ENCODE peak calls at places on chromosomes 3 and 15, in five cellular contexts. D, O, P, R and Q are unnamed samples.

GRCh38 chr15:99568548-99569352 is 3.0 kb downstream of the MEF2A start:
- DNase-seq in D (no peak), O (no peak), P (no peak), R (no peak), Q (no peak)

GRCh38 chr3:98645039-98645438 is 51.6 kb upstream of the CPOX start:
- DNase-seq in D (no peak), O (peak), P (no peak), R (no peak), Q (no peak)

GRCh38 chr3:64022451-64023186 is 675 bp downstream of the PSMD6 start:
- DNase-seq in D (no peak), O (peak), P (peak), R (no peak), Q (peak)

GRCh38 chr15:60047701-60048100 is 43.6 kb downstream of the FOXB1 start:
- DNase-seq in D (peak), O (peak), P (no peak), R (no peak), Q (no peak)

GRCh38 chr15:100558771-100559254 is 30.1 kb upstream of the CERS3 start:
- DNase-seq in D (no peak), O (no peak), P (no peak), R (no peak), Q (no peak)

GRCh38 chr3:141777957-141778813 is 15.0 kb downstream of the GRK7 start:
- DNase-seq in D (no peak), O (no peak), P (no peak), R (no peak), Q (no peak)

GRCh38 chr15:89368566-89369223 is 34.1 kb upstream of the POLG start:
- DNase-seq in D (no peak), O (no peak), P (no peak), R (no peak), Q (no peak)

GRCh38 chr3:152183473-152183872 is 85.3 kb upstream of the MBNL1 start:
- DNase-seq in D (no peak), O (no peak), P (peak), R (no peak), Q (peak)

GRCh38 chr3:183438749-183439148 is 10.3 kb upstream of the MCF2L2 start:
- DNase-seq in D (no peak), O (no peak), P (peak), R (no peak), Q (no peak)

GRCh38 chr3:191962324-191962723 is 501.4 kb downstream of the PYDC2 start:
- DNase-seq in D (no peak), O (no peak), P (no peak), R (no peak), Q (no peak)

GRCh38 chr15:88699861-88700260 is 61.0 kb downstream of the ISG20 start:
- DNase-seq in D (no peak), O (no peak), P (no peak), R (no peak), Q (no peak)

GRCh38 chr15:59148160-59148810 is 43.3 kb downstream of the CCNB2 start:
- DNase-seq in D (no peak), O (no peak), P (no peak), R (no peak), Q (no peak)

GRCh38 chr3:150237490-150237889 is 170.6 kb upstream of the TSC22D2 start:
- DNase-seq in D (peak), O (peak), P (no peak), R (peak), Q (no peak)

GRCh38 chr3:170467007-170467406 is 48.3 kb downstream of the CLDN11 start:
- DNase-seq in D (no peak), O (no peak), P (no peak), R (no peak), Q (no peak)

GRCh38 chr3:136949708-136950107 is 8.1 kb upstream of the IL20RB start:
- DNase-seq in D (peak), O (no peak), P (no peak), R (no peak), Q (no peak)
- TF ChIP-seq CTCF in D (no peak), O (no peak), P (no peak), R (peak), Q (no peak)

GRCh38 chr3:100606894-100607512 is 2.4 kb upstream of the ADGRG7 start:
- DNase-seq in D (no peak), O (no peak), P (no peak), R (no peak), Q (no peak)

GRCh38 chr3:100605358-100605757 is 4.0 kb upstream of the ADGRG7 start:
- DNase-seq in D (no peak), O (no peak), P (no peak), R (no peak), Q (no peak)

GRCh38 chr3:100600181-100601042 is 9.0 kb upstream of the ADGRG7 start:
- DNase-seq in D (no peak), O (peak), P (peak), R (peak), Q (no peak)

GRCh38 chr3:100602506-100603444 is 6.6 kb upstream of the ADGRG7 start:
- DNase-seq in D (peak), O (peak), P (no peak), R (no peak), Q (no peak)

GRCh38 chr3:100603449-100603848 is 6.0 kb upstream of the ADGRG7 start:
- DNase-seq in D (peak), O (peak), P (peak), R (no peak), Q (no peak)
- TF ChIP-seq CTCF in D (peak), O (peak), P (peak), R (peak), Q (no peak)

GRCh38 chr3:15805756-15806266 is 8.0 kb upstream of the ANKRD28 start:
- DNase-seq in D (no peak), O (peak), P (no peak), R (no peak), Q (no peak)
- TF ChIP-seq CTCF in D (no peak), O (no peak), P (no peak), R (no peak), Q (no peak)

GRCh38 chr3:136753112-136753939 is 1.1 kb upstream of the STAG1 start:
- DNase-seq in D (no peak), O (no peak), P (no peak), R (no peak), Q (no peak)
- TF ChIP-seq CTCF in D (no peak), O (no peak), P (no peak), R (no peak), Q (no peak)

GRCh38 chr3:30751610-30752299 is 142.7 kb downstream of the GADL1 start:
- DNase-seq in D (peak), O (peak), P (peak), R (no peak), Q (peak)
- TF ChIP-seq CTCF in D (peak), O (peak), P (peak), R (peak), Q (peak)

GRCh38 chr3:52380023-52380422 is 63.9 kb downstream of the DNAH1 start:
- DNase-seq in D (no peak), O (no peak), P (no peak), R (no peak), Q (no peak)

GRCh38 chr3:52379610-52380009 is 63.5 kb downstream of the DNAH1 start:
- DNase-seq in D (no peak), O (no peak), P (no peak), R (no peak), Q (no peak)

GRCh38 chr3:52373676-52374075 is 57.6 kb downstream of the DNAH1 start:
- DNase-seq in D (peak), O (no peak), P (no peak), R (no peak), Q (no peak)

GRCh38 chr3:52372822-52373504 is 56.8 kb downstream of the DNAH1 start:
- DNase-seq in D (no peak), O (no peak), P (no peak), R (no peak), Q (peak)

GRCh38 chr3:52374173-52374572 is 58.1 kb downstream of the DNAH1 start:
- DNase-seq in D (no peak), O (no peak), P (no peak), R (no peak), Q (no peak)
- TF ChIP-seq CTCF in D (no peak), O (no peak), P (no peak), R (peak), Q (no peak)

GRCh38 chr3:13419356-13420050 is 619 bp downstream of the NUP210 start:
- DNase-seq in D (no peak), O (no peak), P (peak), R (no peak), Q (peak)
- TF ChIP-seq CTCF in D (no peak), O (no peak), P (peak), R (no peak), Q (no peak)

GRCh38 chr15:61644550-61644949 is 415.4 kb upstream of the RORA start:
- DNase-seq in D (no peak), O (no peak), P (no peak), R (no peak), Q (no peak)
- TF ChIP-seq CTCF in D (no peak), O (no peak), P (no peak), R (peak), Q (no peak)

GRCh38 chr3:186570941-186571643 is 572 bp downstream of the DNAJB11 start:
- DNase-seq in D (no peak), O (no peak), P (no peak), R (no peak), Q (peak)

GRCh38 chr3:186566772-186567071 is 417 bp downstream of the TBCCD1 start:
- DNase-seq in D (no peak), O (no peak), P (no peak), R (no peak), Q (no peak)

GRCh38 chr3:186570096-186570940 is at the start of gene DNAJB11:
- DNase-seq in D (peak), O (peak), P (peak), R (peak), Q (peak)

GRCh38 chr3:186569779-186570095 is 783 bp upstream of the DNAJB11 start:
- DNase-seq in D (no peak), O (no peak), P (no peak), R (no peak), Q (no peak)

DNA sequence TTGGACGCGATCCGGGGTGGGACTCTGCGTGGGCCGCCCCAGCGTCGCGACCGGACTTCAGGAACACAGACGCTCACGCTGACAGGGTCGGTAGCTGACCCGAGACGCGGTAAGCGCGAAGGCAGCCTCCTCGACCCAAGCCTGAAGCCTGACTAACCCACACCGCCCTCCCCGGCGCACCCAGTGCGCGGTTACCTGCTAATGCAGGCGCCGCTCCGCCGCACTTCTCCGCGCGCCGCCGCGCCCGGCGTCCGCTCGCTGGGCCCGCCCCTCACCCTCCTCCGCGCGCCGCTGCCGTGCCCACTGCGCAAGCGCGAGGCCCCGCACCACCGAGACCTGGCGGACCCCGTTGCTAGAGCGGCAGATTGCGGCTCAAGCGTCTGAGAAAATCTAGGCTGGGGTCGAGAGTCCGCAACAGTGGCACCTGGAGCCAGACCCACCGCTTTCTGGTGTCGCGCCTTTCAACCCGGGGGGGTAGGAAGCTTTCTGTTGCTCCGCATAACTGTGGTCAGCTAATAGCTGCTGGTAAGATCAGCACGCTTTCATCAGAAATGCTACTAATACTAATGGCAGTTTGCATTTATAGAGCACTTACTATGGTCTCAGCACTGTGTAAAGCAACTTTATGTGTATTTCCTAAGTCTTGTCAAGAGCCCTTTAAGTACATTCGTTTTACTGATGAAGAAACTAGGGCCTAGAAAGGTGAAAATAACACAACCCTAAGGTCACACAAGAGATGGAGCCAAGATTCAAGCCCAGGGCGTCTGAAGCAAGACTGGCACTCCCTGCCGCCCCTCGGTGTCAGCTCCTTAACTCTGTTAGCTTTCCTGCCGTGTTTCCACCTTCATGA is at the start of gene TBCCD1:
- DNase-seq in D (peak), O (peak), P (peak), R (peak), Q (peak)
- TF ChIP-seq CTCF in D (no peak), O (no peak), P (no peak), R (no peak), Q (no peak)

DNA sequence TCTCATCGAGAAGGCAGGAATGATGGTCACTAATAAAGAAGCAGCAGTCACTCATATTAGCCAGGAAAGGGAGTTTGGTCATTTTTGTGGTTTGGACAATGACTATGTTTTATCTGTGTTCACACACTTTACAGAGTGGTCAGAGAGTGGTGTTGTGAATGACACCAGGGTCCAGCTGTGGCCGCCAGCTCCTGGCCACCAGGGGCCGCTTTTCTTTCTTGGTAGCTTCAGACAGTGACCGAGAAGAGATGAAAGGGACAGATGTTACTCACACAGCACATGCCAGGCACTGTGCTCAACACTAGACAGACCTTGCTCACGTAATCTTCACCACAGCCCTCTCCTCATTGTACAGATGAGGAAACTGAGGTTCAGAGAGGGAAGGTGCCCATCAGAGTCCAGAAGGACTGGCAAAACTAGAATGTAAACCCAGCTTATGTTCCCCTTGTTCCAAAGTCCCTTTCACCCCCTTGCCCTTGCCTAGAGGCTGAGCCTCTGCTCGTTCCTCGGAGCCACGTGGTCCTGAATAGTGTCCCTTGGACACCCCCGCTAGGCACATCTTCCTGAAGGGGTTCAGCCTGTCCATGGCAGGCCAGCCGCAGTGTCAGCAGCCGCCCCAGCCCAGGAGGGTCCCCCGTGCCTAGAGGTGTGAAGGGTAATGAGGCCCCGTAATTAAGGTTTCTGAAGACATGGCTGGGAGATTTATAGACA is 55.6 kb downstream of the CYP11A1 start:
- DNase-seq in D (no peak), O (no peak), P (no peak), R (no peak), Q (peak)
- TF ChIP-seq CTCF in D (peak), O (peak), P (no peak), R (peak), Q (peak)